ENCODE peak calls at places on chromosome 6, in six cellular contexts. X is mammary epithelial cell; O is H9; Y is mesenchymal stem cell; K is CD8-positive, alpha-beta T cell; U is tibial artery. H is an unnamed sample. For H3K4me1, the result is how much of the 10 kb centered on the place peaks cover.

GRCh38 chr6:291697-292505 is at the start of gene DUSP22:
- DNase-seq in U (peak), Y (peak), O (peak), X (peak), K (peak), H (peak)

GRCh38 chr6:17957904-17958303 is 29.5 kb downstream of the KIF13A start:
- DNase-seq in O (no peak), K (no peak), U (no peak), X (no peak), Y (no peak), H (no peak)

GRCh38 chr6:116561377-116562018 is 7.9 kb downstream of the CALHM4 start:
- DNase-seq in U (peak), X (peak), Y (peak), K (peak), O (peak), H (no peak)

GRCh38 chr6:16127471-16127870 is 1.4 kb upstream of the MYLIP start:
- DNase-seq in O (no peak), Y (no peak), X (no peak), K (no peak), U (no peak), H (no peak)

GRCh38 chr6:151239603-151240035 is at the start of gene AKAP12:
- DNase-seq in Y (peak), X (no peak), U (peak), O (peak), K (no peak), H (no peak)

GRCh38 chr6:163738725-163739124 is 324.2 kb downstream of the QKI start:
- DNase-seq in X (no peak), Y (peak), K (no peak), U (no peak), O (no peak), H (no peak)

GRCh38 chr6:154852700-154853099 is 119.5 kb downstream of the SCAF8 start:
- DNase-seq in K (no peak), X (no peak), Y (peak), O (no peak), U (no peak), H (no peak)

GRCh38 chr6:6749791-6750434 is 161.4 kb downstream of the LY86 start:
- DNase-seq in Y (peak), K (no peak), X (peak), O (peak), U (peak), H (no peak)

GRCh38 chr6:155939253-155939652 is 483.6 kb upstream of the NOX3 start:
- DNase-seq in K (no peak), Y (no peak), U (no peak), X (no peak), O (no peak), H (no peak)

GRCh38 chr6:154555075-154555677 is 44.7 kb upstream of the CNKSR3 start:
- DNase-seq in X (peak), K (no peak), U (no peak), Y (peak), O (no peak), H (no peak)

GRCh38 chr6:82251942-82252341 is 4.4 kb upstream of the IBTK start:
- DNase-seq in K (no peak), O (no peak), U (no peak), Y (peak), X (no peak), H (no peak)

GRCh38 chr6:33925869-33926268 is 122.1 kb upstream of the MLN start:
- DNase-seq in O (no peak), X (no peak), U (no peak), K (no peak), Y (no peak), H (no peak)

GRCh38 chr6:128507337-128508310 is 12.8 kb downstream of the PTPRK start:
- DNase-seq in X (peak), Y (peak), O (no peak), U (no peak), K (no peak), H (no peak)

GRCh38 chr6:168559574-168560098 is 118.7 kb downstream of the SMOC2 start:
- DNase-seq in O (no peak), U (no peak), X (no peak), K (no peak), Y (no peak), H (no peak)

GRCh38 chr6:14906621-14907020 is 339.2 kb upstream of the JARID2 start:
- DNase-seq in O (no peak), U (no peak), K (no peak), Y (no peak), X (no peak), H (no peak)

GRCh38 chr6:16503919-16504554 is 257.2 kb downstream of the ATXN1 start:
- DNase-seq in U (no peak), X (no peak), O (no peak), K (peak), Y (no peak), H (no peak)

GRCh38 chr6:29734046-29735018 is 11.1 kb downstream of the HLA-F start:
- DNase-seq in X (peak), K (no peak), U (no peak), O (no peak), Y (no peak), H (no peak)

GRCh38 chr6:5518936-5519491 is 257.7 kb downstream of the FARS2 start:
- DNase-seq in O (no peak), Y (peak), U (no peak), K (no peak), X (no peak), H (no peak)

GRCh38 chr6:156396791-156397418 is 380.3 kb upstream of the ARID1B start:
- DNase-seq in K (peak), O (peak), U (no peak), X (no peak), Y (no peak), H (no peak)

GRCh38 chr6:158923801-158924498 is 76.1 kb downstream of the RSPH3 start:
- DNase-seq in Y (no peak), X (no peak), K (no peak), O (no peak), U (no peak), H (no peak)

GRCh38 chr6:85390775-85391174 is 59.1 kb upstream of the NT5E start:
- DNase-seq in O (no peak), X (no peak), K (no peak), U (no peak), Y (no peak), H (no peak)

GRCh38 chr6:108446629-108447150 is 114.0 kb upstream of the FOXO3 start:
- DNase-seq in X (no peak), O (no peak), U (no peak), Y (no peak), K (no peak), H (no peak)

GRCh38 chr6:169556758-169557505 is 144.9 kb downstream of the WDR27 start:
- DNase-seq in O (no peak), K (peak), U (no peak), X (no peak), Y (no peak), H (no peak)

GRCh38 chr6:169237496-169238134 is 16.0 kb downstream of the THBS2 start:
- DNase-seq in X (no peak), Y (no peak), O (no peak), U (no peak), K (no peak), H (no peak)

GRCh38 chr6:14072084-14072483 is 45.5 kb upstream of the CD83 start:
- DNase-seq in Y (peak), K (no peak), X (peak), O (no peak), U (no peak), H (no peak)

GRCh38 chr6:19731286-19731685 is 105.9 kb upstream of the ID4 start:
- DNase-seq in Y (peak), K (no peak), U (no peak), O (no peak), X (peak), H (peak)

GRCh38 chr6:39080246-39080875 is 31.8 kb downstream of the GLP1R start:
- DNase-seq in X (no peak), O (peak), U (no peak), Y (no peak), K (no peak), H (no peak)

GRCh38 chr6:169638388-169638787 is 63.4 kb downstream of the WDR27 start:
- DNase-seq in X (no peak), K (no peak), O (no peak), Y (no peak), U (no peak), H (no peak)

GRCh38 chr6:22147983-22148797 is 148.6 kb downstream of the PRL start:
- DNase-seq in O (no peak), K (peak), U (no peak), Y (peak), X (peak), H (no peak)

GRCh38 chr6:11653028-11653583 is 115.6 kb downstream of the TMEM170B start:
- DNase-seq in U (no peak), X (peak), K (peak), O (no peak), Y (peak), H (no peak)

GRCh38 chr6:78513856-78514255 is 353.5 kb upstream of the IRAK1BP1 start:
- DNase-seq in U (no peak), Y (no peak), K (no peak), O (peak), X (no peak), H (no peak)

GRCh38 chr6:54467384-54467783 is 159.1 kb downstream of the TINAG start:
- DNase-seq in X (no peak), K (no peak), U (no peak), Y (no peak), O (no peak), H (no peak)

GRCh38 chr6:24537771-24538385 is 43.1 kb downstream of the ALDH5A1 start:
- DNase-seq in Y (no peak), O (no peak), X (peak), U (no peak), K (no peak), H (no peak)

GRCh38 chr6:152746172-152746553 is 4.4 kb upstream of the VIP start:
- DNase-seq in U (no peak), K (no peak), X (peak), Y (peak), O (no peak), H (peak)

DNA sequence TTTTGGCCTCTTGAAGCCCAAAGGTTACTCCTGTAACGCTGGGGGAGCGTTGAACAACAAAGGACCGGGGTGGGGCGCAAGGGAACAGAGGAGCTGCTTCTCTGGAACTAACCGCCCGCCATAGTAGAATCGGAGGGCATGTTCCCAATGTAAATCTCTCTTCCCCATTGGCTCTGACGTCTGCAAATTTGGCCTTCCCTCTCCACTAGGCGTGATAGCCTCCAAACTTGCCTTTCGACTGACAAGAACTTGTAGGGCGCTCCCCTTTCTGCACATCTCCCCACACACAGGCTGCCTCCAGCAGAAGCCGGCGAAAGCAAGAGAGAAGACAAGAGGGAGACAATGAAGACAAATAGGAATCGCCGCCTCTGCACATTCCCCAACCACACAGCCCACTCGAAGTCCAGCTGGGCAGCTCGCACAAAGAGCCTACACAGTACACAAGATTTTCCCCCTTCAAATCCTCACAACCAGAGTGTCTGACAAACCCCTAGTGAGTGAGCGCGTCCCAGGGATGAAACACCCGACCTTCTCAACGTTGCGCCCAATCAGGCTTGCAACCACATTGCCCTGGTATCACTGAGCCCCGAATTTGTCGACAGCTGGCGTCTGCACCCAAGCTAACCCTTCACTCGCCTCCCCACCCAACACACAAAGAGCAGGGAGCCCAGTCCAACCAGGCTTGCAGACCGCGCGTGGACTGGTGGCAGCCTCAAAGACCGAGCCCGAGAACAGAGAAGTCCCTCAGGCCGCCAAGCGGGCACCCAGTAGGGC is 1.5 kb upstream of the COL12A1 start:
- DNase-seq in K (no peak), X (no peak), O (peak), Y (peak), U (no peak), H (peak)
- H3K4me1 ChIP-seq in K (under half), X (under half), O (under half), Y (under half), U (under half), H (under half)

GRCh38 chr6:52513896-52514295 is 63.0 kb downstream of the TRAM2 start:
- DNase-seq in K (no peak), Y (no peak), O (no peak), X (no peak), U (no peak), H (no peak)
- H3K4me1 ChIP-seq in K (under half), Y (under half), O (under half), X (half or more), U (under half), H (half or more)

GRCh38 chr6:10418361-10418861 is 3.5 kb upstream of the TFAP2A start:
- DNase-seq in O (no peak), Y (no peak), U (no peak), X (peak), K (no peak), H (peak)
- H3K4me1 ChIP-seq in O (under half), Y (under half), U (under half), X (under half), K (under half), H (under half)

DNA sequence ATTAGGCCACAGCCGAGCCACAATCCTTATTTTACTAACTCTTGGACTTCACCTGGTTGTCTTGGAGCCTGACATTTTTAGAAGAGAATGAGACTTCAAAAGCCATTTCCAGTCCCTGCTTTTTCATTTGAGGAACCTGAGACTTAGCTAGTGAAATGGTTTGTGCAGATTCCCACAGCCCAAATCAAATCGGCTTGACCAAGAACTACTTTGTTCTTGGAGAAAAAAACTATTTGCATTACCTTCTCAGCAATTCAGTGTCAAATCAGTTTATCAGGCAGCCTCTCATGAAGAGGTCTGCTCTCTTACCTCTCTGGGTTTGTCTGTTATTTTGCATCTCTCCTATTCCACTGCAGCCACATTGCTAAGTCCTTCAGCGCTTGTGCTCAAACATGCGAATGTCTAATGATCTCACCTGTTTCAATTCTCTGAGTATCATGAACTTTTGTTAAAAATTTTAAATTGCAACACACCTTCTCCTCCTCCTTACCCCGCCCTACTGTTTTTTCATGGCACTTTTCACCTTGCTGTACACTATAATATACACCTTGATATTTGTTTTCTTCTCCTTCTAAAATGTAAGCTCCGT is 573 bp upstream of the IFNGR1 start:
- DNase-seq in Y (no peak), O (no peak), K (no peak), U (no peak), X (no peak), H (no peak)
- H3K4me1 ChIP-seq in Y (under half), O (under half), K (under half), U (under half), X (under half), H (under half)

DNA sequence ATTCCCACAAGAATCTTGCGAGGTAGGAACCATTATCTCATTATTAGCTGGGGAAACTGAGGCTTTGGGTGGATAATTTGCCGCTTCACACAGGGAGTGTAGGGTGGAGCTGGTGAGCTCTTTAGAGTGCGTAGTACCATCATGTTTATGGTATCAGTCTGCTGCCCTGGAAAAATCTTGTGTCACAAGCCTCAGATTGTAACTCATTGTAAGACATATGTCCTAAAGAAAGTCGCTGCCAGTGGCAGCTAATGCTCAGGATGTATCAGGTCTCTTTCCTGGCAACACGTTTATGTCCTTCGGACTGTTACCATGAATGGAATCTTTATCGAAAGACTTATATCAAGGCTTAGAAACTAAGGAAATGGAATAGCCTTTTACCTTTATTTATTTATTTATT is 1.9 kb downstream of the ZFAND3 start:
- DNase-seq in Y (no peak), X (no peak), K (no peak), U (no peak), O (no peak), H (no peak)
- H3K4me1 ChIP-seq in Y (under half), X (under half), K (under half), U (under half), O (under half), H (under half)

GRCh38 chr6:106514281-106514885 is 114.9 kb downstream of the RTN4IP1 start:
- DNase-seq in O (no peak), Y (no peak), U (no peak), X (peak), K (no peak), H (no peak)
- H3K4me1 ChIP-seq in O (under half), Y (under half), U (under half), X (half or more), K (half or more), H (under half)

GRCh38 chr6:36924778-36925396 is 29.7 kb upstream of the PI16 start:
- DNase-seq in X (no peak), U (no peak), Y (no peak), K (no peak), O (no peak), H (no peak)
- H3K4me1 ChIP-seq in X (under half), U (under half), Y (under half), K (under half), O (under half), H (under half)

GRCh38 chr6:149334201-149334600 is 16.7 kb downstream of the TAB2 start:
- DNase-seq in U (no peak), X (peak), K (no peak), Y (peak), O (no peak), H (no peak)

GRCh38 chr6:149332602-149333311 is 15.2 kb downstream of the TAB2 start:
- DNase-seq in Y (no peak), X (no peak), O (no peak), K (no peak), U (no peak), H (no peak)

GRCh38 chr6:149336529-149336928 is 19.0 kb downstream of the TAB2 start:
- DNase-seq in K (no peak), X (peak), O (no peak), U (no peak), Y (no peak), H (no peak)

GRCh38 chr6:149335924-149336323 is 18.4 kb downstream of the TAB2 start:
- DNase-seq in X (peak), Y (peak), U (no peak), K (no peak), O (no peak), H (no peak)

GRCh38 chr6:149334682-149335160 is 17.2 kb downstream of the TAB2 start:
- DNase-seq in K (no peak), Y (peak), X (peak), U (peak), O (no peak), H (peak)
- H3K4me1 ChIP-seq in K (half or more), Y (under half), X (half or more), U (under half), O (under half), H (half or more)